ENCODE peak calls at places on chromosomes 16 and 17, in six cellular contexts. S, L, P, Y, F and B are unnamed samples.

GRCh38 chr17:74016504-74016903 is 187.0 kb upstream of the RPL38 start:
- DNase-seq in P (no peak), S (no peak), F (no peak), L (no peak), Y (no peak), B (no peak)

GRCh38 chr17:42683407-42684031 is 1.2 kb downstream of the CNTNAP1 start:
- DNase-seq in Y (no peak), S (peak), L (no peak), P (peak), F (no peak), B (no peak)

GRCh38 chr17:40320771-40321501 is 12.0 kb downstream of the RARA start:
- DNase-seq in Y (peak), P (no peak), F (peak), S (peak), L (no peak), B (peak)

GRCh38 chr17:28507567-28508195 is 1.5 kb downstream of the FOXN1 start:
- DNase-seq in P (no peak), S (no peak), Y (no peak), L (no peak), F (no peak), B (peak)

GRCh38 chr17:56908061-56908542 is 5.7 kb downstream of the TRIM25 start:
- DNase-seq in P (peak), S (peak), Y (no peak), F (no peak), L (no peak), B (no peak)

GRCh38 chr16:87295259-87295658 is 21.9 kb downstream of the C16orf95 start:
- DNase-seq in F (no peak), L (no peak), P (no peak), S (no peak), Y (no peak), B (peak)

GRCh38 chr16:53071748-53072301 is 17.0 kb downstream of the CHD9 start:
- DNase-seq in P (peak), L (no peak), S (peak), Y (no peak), F (no peak), B (peak)

GRCh38 chr16:71441348-71441781 is 489 bp downstream of the TLE7 start:
- DNase-seq in Y (peak), S (no peak), F (no peak), P (no peak), L (no peak), B (no peak)

GRCh38 chr17:47738178-47738577 is 5.1 kb downstream of the TBX21 start:
- DNase-seq in P (no peak), L (no peak), F (no peak), Y (no peak), S (no peak), B (no peak)

GRCh38 chr17:73625975-73626706 is 18.1 kb downstream of the SDK2 start:
- DNase-seq in Y (no peak), P (no peak), S (no peak), L (no peak), F (peak), B (no peak)

GRCh38 chr17:10614536-10615155 is 42.5 kb downstream of the MYH3 start:
- DNase-seq in P (peak), Y (no peak), S (peak), L (no peak), F (no peak), B (peak)

GRCh38 chr17:38579934-38580333 is 25.8 kb downstream of the SRCIN1 start:
- DNase-seq in S (peak), Y (no peak), L (no peak), P (peak), F (no peak), B (peak)

GRCh38 chr17:57895382-57896060 is 45.7 kb upstream of the MRPS23 start:
- DNase-seq in L (no peak), F (no peak), P (no peak), Y (no peak), S (no peak), B (no peak)

GRCh38 chr17:60442271-60443201 is 20.2 kb downstream of the CHCT1 start:
- DNase-seq in Y (no peak), F (no peak), L (no peak), S (no peak), P (no peak), B (no peak)

GRCh38 chr16:51225902-51226301 is 74.8 kb upstream of the SALL1 start:
- DNase-seq in F (no peak), S (no peak), P (no peak), Y (no peak), L (no peak), B (no peak)

GRCh38 chr16:81737885-81738536 is 41.1 kb upstream of the PLCG2 start:
- DNase-seq in F (peak), L (no peak), Y (peak), S (peak), P (peak), B (peak)

GRCh38 chr17:81683584-81684441 is at the start of the genes ARL16 and HGS:
- DNase-seq in P (peak), L (peak), S (peak), Y (peak), F (peak), B (peak)

GRCh38 chr17:70297397-70297796 is 128.1 kb downstream of the KCNJ2 start:
- DNase-seq in L (no peak), P (no peak), S (no peak), Y (no peak), F (no peak), B (no peak)

GRCh38 chr17:18225562-18226283 is at the start of gene LLGL1:
- DNase-seq in P (no peak), S (no peak), Y (no peak), L (no peak), F (no peak), B (no peak)